ENCODE peak calls at places on chromosomes 3 and 15, in nine cellular contexts. E is thyroid gland, K is ovary, O is uterus, L is sigmoid colon, Q is A549, I is transverse colon, B is heart left ventricle, C is gastrocnemius medialis. N is an unnamed sample.

GRCh38 chr3:73813291-73813977 is 188.7 kb upstream of the PDZRN3 start:
- DNase-seq in O (no peak), I (no peak), K (peak), L (no peak), Q (no peak), E (no peak), C (no peak), B (no peak), N (peak)

GRCh38 chr3:3798641-3799113 is 554 bp upstream of the LRRN1 start:
- DNase-seq in E (peak), C (no peak), I (peak), B (no peak), K (peak), O (peak), Q (no peak), L (no peak), N (peak)

GRCh38 chr15:61794276-61794675 is 266.0 kb downstream of the VPS13C start:
- DNase-seq in K (no peak), Q (no peak), B (no peak), I (no peak), C (no peak), E (no peak), O (no peak), L (no peak), N (no peak)

GRCh38 chr3:12662593-12663310 is 1.2 kb downstream of the RAF1 start:
- DNase-seq in Q (peak), L (no peak), B (peak), O (no peak), C (peak), E (peak), K (no peak), I (peak), N (peak)

GRCh38 chr3:15313461-15313860 is 18.9 kb downstream of the SH3BP5 start:
- DNase-seq in E (peak), I (no peak), Q (no peak), B (no peak), K (no peak), L (peak), C (no peak), O (no peak), N (no peak)

GRCh38 chr15:47888721-47889120 is 171.4 kb downstream of the SEMA6D start:
- DNase-seq in L (no peak), Q (no peak), C (no peak), K (no peak), B (no peak), I (no peak), O (no peak), E (no peak), N (no peak)

GRCh38 chr3:60932669-60933068 is 318.6 kb downstream of the FHIT start:
- DNase-seq in E (no peak), K (no peak), I (no peak), L (no peak), B (no peak), Q (no peak), C (no peak), O (no peak), N (no peak)

GRCh38 chr3:177208746-177209145 is 11.5 kb upstream of the TBL1XR1 start:
- DNase-seq in O (no peak), L (no peak), E (no peak), B (no peak), I (no peak), K (no peak), C (no peak), Q (no peak), N (no peak)

GRCh38 chr15:71294636-71295241 is 179.5 kb downstream of the THSD4 start:
- DNase-seq in O (peak), B (no peak), L (no peak), C (no peak), E (peak), K (no peak), I (peak), Q (peak), N (no peak)

GRCh38 chr3:152061296-152061695 is 187.9 kb downstream of the SUCNR1 start:
- DNase-seq in Q (no peak), O (no peak), B (no peak), C (no peak), K (no peak), I (no peak), E (no peak), L (no peak), N (no peak)

GRCh38 chr3:107367353-107367752 is 9.9 kb upstream of the CCDC54 start:
- DNase-seq in L (no peak), K (no peak), Q (peak), O (no peak), C (no peak), B (no peak), I (no peak), E (no peak), N (no peak)

GRCh38 chr3:103712320-103713008 is 1277.6 kb downstream of the ZPLD1 start:
- DNase-seq in Q (no peak), E (no peak), B (no peak), L (no peak), C (no peak), O (no peak), I (no peak), K (no peak), N (no peak)

GRCh38 chr3:59192473-59192872 is 142.6 kb upstream of the CFAP20DC start:
- DNase-seq in Q (peak), B (no peak), C (no peak), K (no peak), L (no peak), E (no peak), I (no peak), O (no peak), N (no peak)

GRCh38 chr15:82968066-82968465 is 15.5 kb upstream of the HOMER2 start:
- DNase-seq in B (no peak), E (no peak), K (no peak), Q (no peak), L (no peak), O (no peak), I (no peak), C (no peak), N (no peak)

GRCh38 chr3:123870033-123870432 is 14.1 kb downstream of the MYLK start:
- DNase-seq in C (no peak), E (no peak), Q (no peak), K (no peak), I (no peak), B (no peak), O (no peak), L (no peak), N (no peak)

GRCh38 chr15:36879568-36880225 is 220.7 kb downstream of the MEIS2 start:
- DNase-seq in K (no peak), I (no peak), C (no peak), Q (no peak), B (no peak), E (no peak), O (no peak), L (no peak), N (no peak)

GRCh38 chr3:81445712-81446111 is 315.7 kb downstream of the GBE1 start:
- DNase-seq in B (no peak), I (no peak), L (no peak), C (no peak), Q (no peak), K (no peak), O (no peak), E (no peak), N (no peak)

GRCh38 chr3:194032828-194033435 is 103.0 kb upstream of the HES1 start:
- DNase-seq in C (no peak), I (no peak), O (no peak), E (no peak), B (no peak), K (no peak), L (no peak), Q (no peak), N (no peak)

GRCh38 chr3:32817561-32818430 is at the start of gene TRIM71:
- DNase-seq in K (no peak), C (no peak), L (no peak), I (no peak), Q (peak), B (no peak), E (no peak), O (no peak), N (no peak)

GRCh38 chr3:156668073-156668763 is 6.2 kb upstream of the TIPARP start:
- DNase-seq in I (peak), C (no peak), O (no peak), Q (no peak), K (no peak), L (no peak), B (no peak), E (peak), N (no peak)

GRCh38 chr15:64455951-64456350 is 4.4 kb upstream of the ZNF609 start:
- DNase-seq in C (peak), E (no peak), O (no peak), L (peak), I (peak), B (no peak), K (no peak), Q (no peak), N (no peak)

GRCh38 chr3:17307889-17308288 is 423.1 kb downstream of the PLCL2 start:
- DNase-seq in Q (no peak), I (no peak), C (no peak), B (no peak), E (no peak), L (no peak), O (no peak), K (no peak), N (no peak)

GRCh38 chr3:160280836-160281235 is 55.6 kb downstream of the C3orf80 start:
- DNase-seq in C (no peak), L (no peak), I (no peak), K (no peak), E (no peak), B (no peak), Q (no peak), O (no peak), N (no peak)

GRCh38 chr3:143526016-143526540 is 322.2 kb downstream of the SLC9A9 start:
- DNase-seq in B (no peak), O (no peak), K (no peak), E (peak), I (no peak), L (no peak), C (no peak), Q (no peak), N (no peak)

GRCh38 chr3:69439683-69440270 is 53.9 kb upstream of the FRMD4B start:
- DNase-seq in I (no peak), Q (peak), L (no peak), B (no peak), C (no peak), K (no peak), E (no peak), O (no peak), N (no peak)

GRCh38 chr3:124451655-124452317 is 278.5 kb upstream of the UMPS start:
- DNase-seq in K (no peak), I (no peak), B (no peak), E (no peak), Q (no peak), C (no peak), L (no peak), O (no peak), N (no peak)

GRCh38 chr15:63234479-63234878 is 42.9 kb upstream of the APH1B start:
- DNase-seq in I (peak), O (peak), B (peak), Q (peak), C (peak), E (peak), L (peak), K (peak), N (peak)

GRCh38 chr15:37045859-37046318 is 54.5 kb downstream of the MEIS2 start:
- DNase-seq in I (no peak), B (no peak), E (no peak), Q (no peak), L (no peak), C (no peak), K (no peak), O (no peak), N (no peak)

GRCh38 chr15:69313437-69314000 is 14.8 kb downstream of the PAQR5 start:
- DNase-seq in L (no peak), I (no peak), O (no peak), K (no peak), C (no peak), Q (no peak), B (no peak), E (no peak), N (no peak)

GRCh38 chr15:82663186-82663600 is 16.0 kb upstream of the CPEB1 start:
- DNase-seq in Q (peak), K (peak), E (peak), C (no peak), O (no peak), B (no peak), I (peak), L (no peak), N (no peak)

GRCh38 chr3:134076816-134077215 is 47.1 kb upstream of the SLCO2A1 start:
- DNase-seq in Q (no peak), K (no peak), E (no peak), I (no peak), B (no peak), C (no peak), L (no peak), O (no peak), N (peak)

GRCh38 chr3:192870785-192871184 is 46.9 kb downstream of the MB21D2 start:
- DNase-seq in I (no peak), L (no peak), E (no peak), Q (no peak), B (no peak), K (no peak), C (no peak), O (no peak), N (no peak)

GRCh38 chr3:139534992-139535879 is 4.3 kb downstream of the RBP1 start:
- DNase-seq in C (no peak), E (peak), I (no peak), O (peak), L (peak), Q (no peak), B (peak), K (peak), N (no peak)

GRCh38 chr3:139534444-139534812 is 5.1 kb downstream of the RBP1 start:
- DNase-seq in Q (no peak), C (no peak), B (no peak), L (peak), E (peak), O (peak), K (peak), I (peak), N (peak)

GRCh38 chr3:139532996-139533395 is 6.5 kb downstream of the RBP1 start:
- DNase-seq in Q (no peak), I (no peak), B (no peak), E (no peak), O (no peak), K (peak), C (no peak), L (no peak), N (no peak)

GRCh38 chr3:139530717-139531116 is 8.8 kb downstream of the RBP1 start:
- DNase-seq in I (no peak), C (no peak), B (no peak), O (no peak), L (no peak), K (no peak), Q (no peak), E (no peak), N (no peak)

DNA sequence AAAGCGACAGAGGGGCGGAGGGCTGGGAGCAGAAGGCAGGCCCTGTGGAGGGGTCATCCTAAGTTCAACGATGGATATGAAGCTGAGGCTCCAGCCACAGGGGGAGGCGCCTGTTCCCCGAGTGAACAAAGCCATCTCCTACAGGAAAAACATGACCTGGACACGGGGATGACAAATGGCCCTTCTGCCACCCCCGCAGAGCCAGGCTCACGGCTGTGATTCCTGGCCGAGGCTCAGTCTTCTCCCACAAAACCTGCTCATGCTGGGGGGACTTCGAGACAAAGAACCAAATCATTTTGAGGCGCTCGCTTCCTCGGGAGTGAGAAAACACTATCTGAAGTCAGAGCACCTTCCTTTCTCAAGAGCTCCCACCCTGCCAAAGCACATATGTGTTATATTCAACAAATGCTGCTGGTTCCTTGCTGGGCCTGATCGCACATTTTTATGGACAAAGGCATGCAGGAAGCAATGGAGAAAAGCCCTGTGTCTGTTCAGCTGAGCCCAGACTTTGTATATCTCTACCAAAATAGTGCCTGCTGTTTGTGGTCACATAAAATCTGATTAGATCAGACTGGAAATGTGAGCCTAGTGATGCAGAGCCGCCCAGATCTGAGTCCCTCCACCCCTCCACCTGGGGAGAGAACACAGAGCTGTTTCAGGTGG is 5.6 kb downstream of the RBP1 start:
- DNase-seq in B (no peak), K (peak), L (no peak), Q (no peak), I (no peak), E (no peak), O (peak), C (no peak), N (no peak)
- H3K4me3 ChIP-seq in B (no peak), K (peak), L (no peak), Q (no peak), I (no peak), E (no peak), O (no peak), C (no peak), N (no peak)

GRCh38 chr3:8868996-8869395 is 94.3 kb downstream of the RAD18 start:
- DNase-seq in I (no peak), O (no peak), C (no peak), Q (no peak), E (no peak), L (no peak), B (no peak), K (no peak), N (no peak)
- TF ChIP-seq POLR2A in I (no peak), O (no peak), C (no peak), Q (no peak), E (no peak), L (no peak), B (no peak), K (no peak), N (no peak)

DNA sequence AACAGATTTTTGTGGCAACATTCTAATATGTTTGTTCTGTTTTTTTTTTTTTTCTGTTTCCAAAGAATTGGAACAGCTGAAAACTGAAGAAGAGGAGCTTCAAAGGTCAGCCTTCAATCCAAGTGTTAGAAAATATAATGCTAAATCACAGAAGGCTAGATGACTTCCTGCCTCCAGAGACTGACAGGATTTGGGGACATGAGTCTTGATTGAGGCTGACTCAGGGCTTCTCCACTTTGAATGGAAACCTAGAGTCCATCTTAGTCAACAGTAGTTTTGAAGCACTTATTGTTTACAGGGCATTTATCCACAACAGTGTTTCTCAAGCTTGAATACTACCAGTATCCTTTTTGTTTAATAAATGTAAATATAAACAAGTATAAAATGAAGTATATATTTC is 44.5 kb upstream of the RAD51 start:
- DNase-seq in K (no peak), I (no peak), B (no peak), L (no peak), E (no peak), O (no peak), Q (no peak), C (no peak), N (no peak)
- H3K4me3 ChIP-seq in K (no peak), I (no peak), B (no peak), L (no peak), E (no peak), O (no peak), Q (no peak), C (no peak), N (no peak)

DNA sequence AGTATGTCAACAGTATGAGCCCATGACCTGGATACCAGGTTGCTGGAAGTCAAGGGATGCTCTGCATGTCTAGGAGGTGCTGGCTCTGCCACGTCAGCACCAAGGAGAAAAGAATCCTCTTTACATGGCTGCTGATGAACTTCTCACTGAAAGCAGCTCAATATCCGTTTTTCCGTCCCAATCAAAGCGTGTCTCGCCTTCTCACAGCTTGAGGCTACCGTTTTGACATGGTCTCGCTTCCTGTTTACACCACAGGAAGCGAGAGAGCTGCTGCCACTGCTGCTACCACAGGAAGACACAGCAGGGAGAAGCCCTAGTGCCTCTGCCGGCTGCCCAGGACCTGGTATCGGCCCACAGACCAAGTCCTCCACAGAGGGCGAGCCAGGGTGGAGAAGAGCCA is 27.3 kb downstream of the STARD5 start:
- DNase-seq in C (peak), O (no peak), I (peak), E (peak), K (no peak), L (peak), Q (no peak), B (peak), N (no peak)
- TF ChIP-seq POLR2A in C (peak), O (no peak), I (peak), E (no peak), K (no peak), L (no peak), Q (no peak), B (no peak), N (no peak)

DNA sequence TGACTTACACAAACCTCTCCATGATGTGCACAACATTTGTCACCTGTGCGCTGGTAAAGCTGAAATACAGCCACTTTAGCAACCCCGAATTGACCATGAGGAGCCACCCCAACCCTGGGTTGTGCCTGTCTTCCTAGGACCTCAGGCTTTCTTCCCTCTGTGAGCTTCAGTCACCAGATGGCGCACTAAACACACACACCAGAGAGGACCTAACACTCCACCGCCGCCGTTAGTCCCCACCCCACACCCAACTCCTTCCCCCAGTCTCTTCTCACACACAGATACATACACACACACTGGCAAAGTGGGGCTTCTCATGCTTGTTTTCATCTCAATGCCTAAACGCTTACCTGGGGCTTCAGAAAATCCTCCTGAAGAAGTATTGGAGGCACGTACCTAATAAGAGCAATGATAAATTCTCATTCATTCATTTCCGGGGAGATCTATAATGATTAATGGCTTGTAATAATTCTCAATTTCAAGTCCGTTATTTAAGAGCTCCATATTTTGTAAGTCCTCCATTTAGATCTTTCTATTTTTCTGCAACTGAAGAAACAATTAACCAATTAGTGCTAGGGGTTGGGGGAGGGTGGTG is 2.1 kb upstream of the CCDC80 start:
- DNase-seq in C (peak), O (peak), E (peak), L (peak), K (peak), I (peak), Q (peak), B (peak), N (peak)
- H3K4me3 ChIP-seq in C (no peak), O (no peak), E (no peak), L (peak), K (no peak), I (no peak), Q (peak), B (no peak), N (no peak)

N was measured in prostate gland.